ENCODE peak calls at places on chromosomes 13 and 19, in four cellular contexts. P is ELR; D is pulmonary artery endothelial cell; U is stimulated activated CD4-positive, alpha-beta T cell treated with anti-CD3 and anti-CD28 coated beads, Interleukin-2, amount 100 ng/mL, for 48 hours. E is an unnamed sample.
A peak's percentile ranks its signal among the peaks of the same experiment; 100 is the strongest.

GRCh38 chr13:93289047-93289446 is 62.4 kb downstream of the GPC6 start:
- DNase-seq in P (no peak), U (no peak), D (no peak), E (no peak)

GRCh38 chr13:110468986-110469495 is 92.5 kb downstream of the RAB20 start:
- DNase-seq in U (no peak), D (no peak), P (no peak), E (no peak)

GRCh38 chr19:41997121-41997850 is 3.3 kb upstream of the ATP1A3 start:
- DNase-seq in D (no peak), P (peak; percentile 37), U (peak; percentile 43), E (peak; percentile 65)

GRCh38 chr19:10238172-10238783 is 7.1 kb upstream of the S1PR2 start:
- DNase-seq in D (no peak), U (no peak), P (peak; percentile 32), E (no peak)

GRCh38 chr13:81498969-81499368 is 1158.0 kb upstream of the SPRY2 start:
- DNase-seq in U (no peak), D (no peak), P (no peak), E (no peak)

GRCh38 chr13:84500016-84500415 is 617.7 kb upstream of the SLITRK1 start:
- DNase-seq in P (no peak), U (no peak), D (no peak), E (no peak)

GRCh38 chr13:42696191-42696590 is 85.2 kb upstream of the FAM216B start:
- DNase-seq in U (no peak), D (no peak), P (peak; percentile 84), E (no peak)

GRCh38 chr13:46603165-46603603 is 50.2 kb downstream of the LRCH1 start:
- DNase-seq in P (peak; percentile 25), U (no peak), D (no peak), E (peak; percentile 30)

GRCh38 chr13:50365300-50365682 is 350.0 kb downstream of the KCNRG start:
- DNase-seq in U (no peak), D (no peak), P (peak; percentile 10), E (no peak)

GRCh38 chr13:106121173-106121754 is 414.2 kb downstream of the EFNB2 start:
- DNase-seq in P (peak; percentile 38), D (no peak), U (no peak), E (no peak)

GRCh38 chr13:103812558-103812957 is 746.3 kb upstream of the SLC10A2 start:
- DNase-seq in U (no peak), P (no peak), D (no peak), E (no peak)

GRCh38 chr13:112907286-112907685 is 61.7 kb upstream of the MCF2L start:
- DNase-seq in P (no peak), D (no peak), U (no peak), E (no peak)

GRCh38 chr19:827314-827709 is 325 bp upstream of the AZU1 start:
- DNase-seq in P (no peak), U (no peak), D (no peak), E (no peak)

GRCh38 chr13:94674609-94675348 is 37.6 kb downstream of the SOX21 start:
- DNase-seq in D (no peak), U (peak; percentile 60), P (peak; percentile 65), E (peak; percentile 69)

GRCh38 chr19:45816236-45817009 is 1.3 kb upstream of the RSPH6A start:
- DNase-seq in D (no peak), P (no peak), U (no peak), E (no peak)

GRCh38 chr13:44800626-44801025 is 188.6 kb downstream of the NUFIP1 start:
- DNase-seq in D (no peak), P (no peak), U (no peak), E (no peak)

GRCh38 chr19:1745589-1746031 is 7.7 kb upstream of the ONECUT3 start:
- DNase-seq in D (no peak), U (no peak), P (no peak), E (peak; percentile 22)

GRCh38 chr13:50161052-50161451 is 145.8 kb downstream of the KCNRG start:
- DNase-seq in P (peak; percentile 39), D (no peak), U (no peak), E (no peak)

GRCh38 chr19:8988204-8988603 is 22.0 kb downstream of the MUC16 start:
- DNase-seq in D (no peak), U (peak; percentile 23), P (no peak), E (no peak)

GRCh38 chr19:5296457-5297271 is 43.9 kb downstream of the PTPRS start:
- DNase-seq in P (no peak), U (no peak), D (no peak), E (no peak)

GRCh38 chr13:41631296-41631965 is 174.1 kb downstream of the RGCC start:
- DNase-seq in U (no peak), P (peak; percentile 79), D (no peak), E (no peak)

GRCh38 chr19:12868540-12869112 is 12.6 kb downstream of the DNASE2 start:
- DNase-seq in P (no peak), D (no peak), U (no peak), E (no peak)

GRCh38 chr13:25982908-25983307 is 68.9 kb downstream of the SHISA2 start:
- DNase-seq in P (no peak), D (no peak), U (no peak), E (no peak)